ENCODE peak calls at places on chromosomes 1 and 21, in four cellular contexts. One of them, this sample, is unnamed.

GRCh38 chr1:59446257-59446901 is 149.5 kb downstream of the FGGY start:
- DNase-seq in GM23338: peak; percentile 7
- DNase-seq in hepatocyte: no peak
- DNase-seq in ovary: no peak
- DNase-seq in this sample: no peak

GRCh38 chr1:158101944-158102343 is 78.8 kb upstream of the CD1D start:
- DNase-seq in GM23338: no peak
- DNase-seq in hepatocyte: peak; percentile 69
- DNase-seq in ovary: no peak
- DNase-seq in this sample: no peak

GRCh38 chr1:63729227-63729620 is 44.6 kb upstream of the ROR1 start:
- DNase-seq in GM23338: no peak
- DNase-seq in hepatocyte: no peak
- DNase-seq in ovary: no peak
- DNase-seq in this sample: no peak

GRCh38 chr1:211335507-211336157 is 9.0 kb downstream of the TRAF5 start:
- DNase-seq in GM23338: no peak
- DNase-seq in hepatocyte: no peak
- DNase-seq in ovary: no peak
- DNase-seq in this sample: no peak

GRCh38 chr21:38170705-38171682 is 85.8 kb upstream of the KCNJ15 start:
- DNase-seq in GM23338: peak; percentile 16
- DNase-seq in hepatocyte: no peak
- DNase-seq in ovary: no peak
- DNase-seq in this sample: no peak

GRCh38 chr1:38891753-38892152 is 10.4 kb upstream of the GJA9 start:
- DNase-seq in GM23338: peak; percentile 84
- DNase-seq in hepatocyte: no peak
- DNase-seq in ovary: no peak
- DNase-seq in this sample: peak; percentile 91

GRCh38 chr1:244163861-244164562 is 112.9 kb downstream of the ZBTB18 start:
- DNase-seq in GM23338: peak; percentile 84
- DNase-seq in hepatocyte: peak; percentile 73
- DNase-seq in ovary: no peak
- DNase-seq in this sample: peak; percentile 77

GRCh38 chr21:39843916-39844315 is 23.3 kb upstream of the PCP4 start:
- DNase-seq in GM23338: no peak
- DNase-seq in hepatocyte: no peak
- DNase-seq in ovary: no peak
- DNase-seq in this sample: no peak

GRCh38 chr1:174194451-174194850 is 35.1 kb downstream of the RABGAP1L start:
- DNase-seq in GM23338: no peak
- DNase-seq in hepatocyte: no peak
- DNase-seq in ovary: no peak
- DNase-seq in this sample: peak; percentile 51

GRCh38 chr1:221549815-221550214 is 192.1 kb downstream of the DUSP10 start:
- DNase-seq in GM23338: no peak
- DNase-seq in hepatocyte: no peak
- DNase-seq in ovary: no peak
- DNase-seq in this sample: no peak

GRCh38 chr21:33487996-33488395 is 3.5 kb downstream of the DNAJC28 start:
- DNase-seq in GM23338: no peak
- DNase-seq in hepatocyte: no peak
- DNase-seq in ovary: no peak
- DNase-seq in this sample: no peak

GRCh38 chr1:107785506-107786213 is 179.3 kb downstream of the VAV3 start:
- DNase-seq in GM23338: no peak
- DNase-seq in hepatocyte: no peak
- DNase-seq in ovary: no peak
- DNase-seq in this sample: no peak

GRCh38 chr1:174167404-174167803 is 8.1 kb downstream of the RABGAP1L start:
- DNase-seq in GM23338: no peak
- DNase-seq in hepatocyte: no peak
- DNase-seq in ovary: no peak
- DNase-seq in this sample: no peak

GRCh38 chr1:110040548-110040947 is 6.1 kb downstream of the STRIP1 start:
- DNase-seq in GM23338: no peak
- DNase-seq in hepatocyte: no peak
- DNase-seq in ovary: no peak
- DNase-seq in this sample: no peak

GRCh38 chr1:148362141-148362929 is 120.8 kb downstream of the PPIAL4G start:
- DNase-seq in GM23338: peak; percentile 90
- DNase-seq in hepatocyte: peak; percentile 84
- DNase-seq in ovary: no peak
- DNase-seq in this sample: peak; percentile 76

GRCh38 chr21:34673006-34673405 is 4.2 kb downstream of the CLIC6 start:
- DNase-seq in GM23338: no peak
- DNase-seq in hepatocyte: no peak
- DNase-seq in ovary: no peak
- DNase-seq in this sample: no peak

GRCh38 chr1:109361114-109361513 is 36.6 kb downstream of the SORT1 start:
- DNase-seq in GM23338: no peak
- DNase-seq in hepatocyte: no peak
- DNase-seq in ovary: no peak
- DNase-seq in this sample: no peak

GRCh38 chr1:162062542-162063015 is 6.9 kb upstream of the NOS1AP start:
- DNase-seq in GM23338: no peak
- DNase-seq in hepatocyte: peak; percentile 58
- DNase-seq in ovary: no peak
- DNase-seq in this sample: no peak

GRCh38 chr1:238675241-238675640 is 711.1 kb upstream of the CHRM3 start:
- DNase-seq in GM23338: no peak
- DNase-seq in hepatocyte: no peak
- DNase-seq in ovary: no peak
- DNase-seq in this sample: no peak

GRCh38 chr21:37322084-37322483 is 44.5 kb upstream of the DYRK1A start:
- DNase-seq in GM23338: no peak
- DNase-seq in hepatocyte: no peak
- DNase-seq in ovary: no peak
- DNase-seq in this sample: no peak

GRCh38 chr1:172429324-172430127 is 9.0 kb downstream of the C1orf105 start:
- DNase-seq in GM23338: peak; percentile 81
- DNase-seq in hepatocyte: peak; percentile 78
- DNase-seq in ovary: no peak
- DNase-seq in this sample: peak; percentile 16

DNA sequence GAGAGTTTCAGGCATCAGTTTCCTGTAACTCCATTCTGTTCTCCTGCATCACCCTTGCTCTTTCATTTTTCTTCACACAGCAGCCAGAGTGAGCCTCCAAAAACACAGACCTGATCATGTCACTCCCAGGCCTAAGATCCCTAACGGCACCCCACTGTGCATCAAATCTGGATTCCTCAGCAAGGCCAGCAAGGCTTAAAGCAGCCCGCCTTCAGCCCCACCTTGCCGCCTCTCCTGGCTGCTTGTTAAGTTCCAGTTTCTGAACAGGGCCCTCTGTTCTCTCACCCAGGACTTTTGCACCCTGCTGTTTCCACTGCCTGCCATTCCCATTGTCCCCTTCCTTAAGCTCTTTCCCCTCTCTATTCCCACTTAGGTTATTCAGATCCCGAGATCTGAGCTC is 29.3 kb downstream of the C1orf116 start:
- DNase-seq in GM23338: no peak
- DNase-seq in hepatocyte: no peak
- DNase-seq in ovary: no peak
- DNase-seq in this sample: no peak
- H3K27ac ChIP-seq in GM23338: no peak overlapping the region
- H3K27ac ChIP-seq in hepatocyte: peak overlapping the region; percentile 40
- H3K27ac ChIP-seq in ovary: no peak overlapping the region
- H3K27ac ChIP-seq in this sample: no peak overlapping the region

GRCh38 chr1:150836129-150836773 is 28.2 kb upstream of the CTSK start:
- DNase-seq in GM23338: no peak
- DNase-seq in hepatocyte: peak; percentile 7
- DNase-seq in ovary: no peak
- DNase-seq in this sample: no peak
- H3K27ac ChIP-seq in GM23338: no peak overlapping the region
- H3K27ac ChIP-seq in hepatocyte: peak overlapping the region; percentile 60
- H3K27ac ChIP-seq in ovary: no peak overlapping the region
- H3K27ac ChIP-seq in this sample: no peak overlapping the region

GRCh38 chr1:57546931-57547330 is 123.1 kb upstream of the DAB1 start:
- DNase-seq in GM23338: no peak
- DNase-seq in hepatocyte: no peak
- DNase-seq in ovary: no peak
- DNase-seq in this sample: no peak
- H3K27ac ChIP-seq in GM23338: no peak overlapping the region
- H3K27ac ChIP-seq in hepatocyte: no peak overlapping the region
- H3K27ac ChIP-seq in ovary: no peak overlapping the region
- H3K27ac ChIP-seq in this sample: no peak overlapping the region

GRCh38 chr1:229004227-229004833 is 266.6 kb upstream of the RAB4A start:
- DNase-seq in GM23338: no peak
- DNase-seq in hepatocyte: no peak
- DNase-seq in ovary: no peak
- DNase-seq in this sample: no peak
- H3K27ac ChIP-seq in GM23338: no peak overlapping the region
- H3K27ac ChIP-seq in hepatocyte: peak overlapping the region; percentile 21
- H3K27ac ChIP-seq in ovary: no peak overlapping the region
- H3K27ac ChIP-seq in this sample: peak overlapping the region; percentile 54

GRCh38 chr1:87329756-87330200 is 1.1 kb downstream of the LMO4 start:
- DNase-seq in GM23338: no peak
- DNase-seq in hepatocyte: no peak
- DNase-seq in ovary: no peak
- DNase-seq in this sample: peak; percentile 36
- H3K27ac ChIP-seq in GM23338: peak overlapping the region; percentile 92
- H3K27ac ChIP-seq in hepatocyte: peak overlapping the region; percentile 96
- H3K27ac ChIP-seq in ovary: peak overlapping the region; percentile 99
- H3K27ac ChIP-seq in this sample: peak overlapping the region; percentile 77

DNA sequence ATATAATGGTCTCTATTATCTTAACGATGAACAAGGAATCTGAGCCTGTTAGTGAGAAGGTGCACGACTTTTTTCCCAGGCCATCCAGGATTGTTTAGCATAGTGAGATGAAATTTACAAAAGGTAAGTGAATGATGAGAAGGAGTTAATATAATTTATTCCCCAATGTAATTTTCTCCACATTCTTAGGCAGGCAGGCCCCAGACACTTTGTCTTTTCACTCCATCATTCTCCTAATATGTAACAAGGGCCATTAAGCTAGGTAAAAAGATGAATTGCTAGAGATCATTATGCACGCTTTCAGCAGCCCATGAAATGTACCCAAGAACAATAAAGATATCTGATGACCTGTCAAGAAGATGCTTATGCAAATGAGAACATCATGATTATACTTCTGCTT is 24.1 kb downstream of the NIBAN1 start:
- DNase-seq in GM23338: no peak
- DNase-seq in hepatocyte: no peak
- DNase-seq in ovary: no peak
- DNase-seq in this sample: no peak
- H3K27ac ChIP-seq in GM23338: no peak overlapping the region
- H3K27ac ChIP-seq in hepatocyte: no peak overlapping the region
- H3K27ac ChIP-seq in ovary: no peak overlapping the region
- H3K27ac ChIP-seq in this sample: no peak overlapping the region

GRCh38 chr21:25838809-25839208 is 104.0 kb downstream of the GABPA start:
- DNase-seq in GM23338: no peak
- DNase-seq in hepatocyte: no peak
- DNase-seq in ovary: no peak
- DNase-seq in this sample: no peak

GRCh38 chr21:25835397-25835796 is 100.6 kb downstream of the GABPA start:
- DNase-seq in GM23338: no peak
- DNase-seq in hepatocyte: no peak
- DNase-seq in ovary: no peak
- DNase-seq in this sample: no peak

GRCh38 chr21:25836396-25836795 is 101.6 kb downstream of the GABPA start:
- DNase-seq in GM23338: no peak
- DNase-seq in hepatocyte: no peak
- DNase-seq in ovary: no peak
- DNase-seq in this sample: no peak

GRCh38 chr21:25834376-25834775 is 99.6 kb downstream of the GABPA start:
- DNase-seq in GM23338: no peak
- DNase-seq in hepatocyte: no peak
- DNase-seq in ovary: no peak
- DNase-seq in this sample: no peak

GRCh38 chr21:25837545-25838263 is 102.9 kb downstream of the GABPA start:
- DNase-seq in GM23338: no peak
- DNase-seq in hepatocyte: peak; percentile 50
- DNase-seq in ovary: no peak
- DNase-seq in this sample: no peak
- H3K27ac ChIP-seq in GM23338: no peak overlapping the region
- H3K27ac ChIP-seq in hepatocyte: peak overlapping the region; percentile 53
- H3K27ac ChIP-seq in ovary: no peak overlapping the region
- H3K27ac ChIP-seq in this sample: no peak overlapping the region

GRCh38 chr21:26877015-26877414 is 31.8 kb upstream of the ADAMTS1 start:
- DNase-seq in GM23338: no peak
- DNase-seq in hepatocyte: no peak
- DNase-seq in ovary: no peak
- DNase-seq in this sample: no peak
- H3K27ac ChIP-seq in GM23338: no peak overlapping the region
- H3K27ac ChIP-seq in hepatocyte: no peak overlapping the region
- H3K27ac ChIP-seq in ovary: no peak overlapping the region
- H3K27ac ChIP-seq in this sample: no peak overlapping the region